ENCODE peak calls at places on chromosomes 3 and 15, in nine cellular contexts. R is fibroblast of lung, S is HCT116, K is OCI-LY7, Q is mammary epithelial cell, J is neuronal stem cell, C is PC-9, U is osteoblast, O is IMR-90. E is an unnamed sample.
A peak's percentile ranks its signal among the peaks of the same experiment; 100 is the strongest.

GRCh38 chr15:29090617-29091466 is 178.8 kb downstream of the NSMCE3 start:
- DNase-seq in Q (no peak), S (peak; percentile 12), U (no peak), J (no peak), K (peak; percentile 43), O (peak; percentile 11), R (no peak), C (peak; percentile 5), E (peak; percentile 77)

GRCh38 chr15:72034351-72034750 is 83.6 kb downstream of the MYO9A start:
- DNase-seq in K (no peak), J (no peak), Q (no peak), O (peak; percentile 73), S (no peak), C (no peak), R (no peak), U (no peak), E (no peak)

GRCh38 chr3:192467230-192468186 is 259.8 kb downstream of the FGF12 start:
- DNase-seq in J (peak; percentile 77), K (peak; percentile 69), Q (peak; percentile 47), C (peak; percentile 63), U (no peak), S (peak; percentile 37), O (peak; percentile 34), R (peak; percentile 31), E (peak; percentile 87)

GRCh38 chr15:31434418-31435255 is 108.0 kb downstream of the KLF13 start:
- DNase-seq in R (peak; percentile 90), K (peak; percentile 71), J (no peak), S (no peak), O (peak; percentile 93), U (peak; percentile 99), Q (peak; percentile 53), C (no peak), E (peak; percentile 66)

GRCh38 chr3:59444676-59445075 is 394.9 kb upstream of the CFAP20DC start:
- DNase-seq in S (no peak), Q (no peak), J (no peak), C (no peak), O (no peak), U (no peak), K (no peak), R (no peak), E (no peak)

GRCh38 chr3:49937081-49937480 is 2.9 kb upstream of the RBM6 start:
- DNase-seq in K (no peak), R (no peak), J (no peak), Q (no peak), O (no peak), S (no peak), C (no peak), U (no peak), E (no peak)

GRCh38 chr15:100338971-100339444 is 2.8 kb downstream of the ADAMTS17 start:
- DNase-seq in K (peak; percentile 62), C (peak; percentile 69), U (peak; percentile 87), R (peak; percentile 79), O (peak; percentile 24), Q (peak; percentile 70), J (peak; percentile 53), S (peak; percentile 37), E (peak; percentile 83)

GRCh38 chr15:67548862-67549651 is 6.6 kb downstream of the MAP2K5 start:
- DNase-seq in R (peak; percentile 15), O (no peak), Q (no peak), C (no peak), U (peak; percentile 70), J (peak; percentile 63), K (peak; percentile 44), S (no peak), E (peak; percentile 92)

GRCh38 chr3:72728958-72729467 is 119.2 kb downstream of the SHQ1 start:
- DNase-seq in Q (no peak), C (peak; percentile 75), O (no peak), R (no peak), K (no peak), U (no peak), J (no peak), S (no peak), E (no peak)

GRCh38 chr3:122356402-122356801 is 26.6 kb downstream of the MIX23 start:
- DNase-seq in Q (peak; percentile 72), R (peak; percentile 30), S (peak; percentile 34), K (peak; percentile 11), U (no peak), J (peak; percentile 6), C (peak; percentile 55), O (peak; percentile 54), E (peak; percentile 48)

GRCh38 chr3:43001094-43001553 is 22.0 kb downstream of the GASK1A start:
- DNase-seq in R (peak; percentile 88), Q (peak; percentile 16), J (no peak), K (no peak), C (no peak), O (peak; percentile 85), S (no peak), U (peak; percentile 84), E (no peak)

GRCh38 chr3:114259566-114259965 is 22.2 kb upstream of the ZNF80 start:
- DNase-seq in U (no peak), S (no peak), J (no peak), K (no peak), R (no peak), C (no peak), Q (no peak), O (no peak), E (no peak)

GRCh38 chr3:5428607-5429516 is 241.4 kb downstream of the EDEM1 start:
- DNase-seq in R (peak; percentile 57), S (no peak), Q (no peak), K (no peak), J (no peak), U (peak; percentile 26), O (no peak), C (no peak), E (peak; percentile 92)

GRCh38 chr3:65831733-65832425 is 206.8 kb downstream of the MAGI1 start:
- DNase-seq in U (no peak), J (no peak), R (peak; percentile 96), C (no peak), Q (peak; percentile 56), K (no peak), O (peak; percentile 40), S (no peak), E (no peak)

GRCh38 chr15:68730491-68731317 is 90.0 kb downstream of the ANP32A start:
- DNase-seq in J (peak; percentile 27), O (peak; percentile 51), S (peak; percentile 52), R (peak; percentile 42), U (peak; percentile 72), Q (peak; percentile 21), C (peak; percentile 21), K (peak; percentile 71), E (peak; percentile 79)

GRCh38 chr3:193822492-193823220 is 229.6 kb downstream of the OPA1 start:
- DNase-seq in C (no peak), Q (no peak), R (peak; percentile 96), J (no peak), O (no peak), U (no peak), K (no peak), S (no peak), E (no peak)

GRCh38 chr15:66147440-66147839 is 106.1 kb downstream of the MEGF11 start:
- DNase-seq in R (no peak), Q (no peak), J (no peak), K (no peak), O (no peak), U (no peak), C (no peak), S (no peak), E (no peak)

GRCh38 chr3:142953443-142953842 is 10.0 kb downstream of the PAQR9 start:
- DNase-seq in O (no peak), S (no peak), J (no peak), Q (no peak), C (no peak), K (no peak), R (no peak), U (no peak), E (no peak)
- H2AFZ ChIP-seq in O (no peak overlapping the region), S (no peak overlapping the region), J (no peak overlapping the region), Q (no peak overlapping the region), C (no peak overlapping the region), K (no peak overlapping the region), R (no peak overlapping the region), U (no peak overlapping the region), E (no peak overlapping the region)

DNA sequence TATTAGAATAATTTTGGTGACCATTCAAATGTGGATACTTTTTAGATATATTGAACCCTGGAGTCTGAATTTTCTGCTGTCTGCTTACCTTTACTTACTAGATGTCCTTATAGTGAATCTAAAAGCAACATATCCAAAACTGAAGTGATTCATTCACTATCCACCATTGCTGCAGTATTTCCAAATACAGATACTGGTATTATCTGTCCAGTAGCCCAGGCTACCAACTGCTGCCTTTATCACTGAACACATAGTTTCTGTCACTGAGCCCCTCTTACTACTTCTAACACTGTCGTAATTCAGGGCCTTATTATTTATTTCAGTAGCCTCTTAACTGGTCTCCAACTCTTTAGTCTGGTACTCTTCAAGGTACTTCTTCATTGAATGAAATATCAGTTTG is 49.2 kb downstream of the SLMAP start:
- DNase-seq in K (no peak), J (no peak), R (no peak), C (no peak), O (no peak), Q (no peak), S (no peak), U (no peak), E (no peak)
- H3K4me1 ChIP-seq in K (peaks cover 14% of the 10 kb centered on the region), J (no peaks in the 10 kb centered on the region), R (peaks cover 5% of the 10 kb centered on the region), C (peaks cover 57% of the 10 kb centered on the region), O (no peaks in the 10 kb centered on the region), Q (peaks cover 40% of the 10 kb centered on the region), S (peaks cover 49% of the 10 kb centered on the region), U (peaks cover 19% of the 10 kb centered on the region), E (no peaks in the 10 kb centered on the region)

DNA sequence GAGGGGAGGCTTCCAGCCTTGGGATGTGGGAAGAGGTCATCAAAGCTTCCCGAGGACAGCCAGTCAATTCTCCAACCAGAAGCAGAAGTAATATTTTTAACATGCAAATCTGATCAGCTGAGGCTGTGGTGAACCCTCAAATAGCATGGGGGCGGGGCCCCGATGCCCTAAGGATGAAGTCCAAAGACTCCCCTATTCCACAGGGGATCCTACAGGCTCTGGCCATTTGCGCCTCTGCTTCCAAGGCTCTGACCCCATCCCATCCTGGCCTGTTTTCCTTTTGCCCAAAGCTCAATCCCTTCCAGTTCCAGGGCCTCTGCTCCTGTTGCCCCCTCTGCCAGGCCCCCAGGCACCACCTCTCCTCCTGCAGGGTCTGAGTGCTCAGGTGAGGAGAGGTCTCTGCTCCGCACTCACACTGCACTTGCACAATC is 6.7 kb upstream of the CSK start:
- DNase-seq in J (no peak), O (no peak), U (peak; percentile 67), K (peak; percentile 66), R (no peak), C (no peak), Q (no peak), S (no peak), E (peak; percentile 89)
- H3K4me3 ChIP-seq in J (no peak overlapping the region), O (no peak overlapping the region), U (no peak overlapping the region), K (peak overlapping the region; percentile 34), R (no peak overlapping the region), C (no peak overlapping the region), Q (no peak overlapping the region), S (no peak overlapping the region), E (peak overlapping the region; percentile 47)

DNA sequence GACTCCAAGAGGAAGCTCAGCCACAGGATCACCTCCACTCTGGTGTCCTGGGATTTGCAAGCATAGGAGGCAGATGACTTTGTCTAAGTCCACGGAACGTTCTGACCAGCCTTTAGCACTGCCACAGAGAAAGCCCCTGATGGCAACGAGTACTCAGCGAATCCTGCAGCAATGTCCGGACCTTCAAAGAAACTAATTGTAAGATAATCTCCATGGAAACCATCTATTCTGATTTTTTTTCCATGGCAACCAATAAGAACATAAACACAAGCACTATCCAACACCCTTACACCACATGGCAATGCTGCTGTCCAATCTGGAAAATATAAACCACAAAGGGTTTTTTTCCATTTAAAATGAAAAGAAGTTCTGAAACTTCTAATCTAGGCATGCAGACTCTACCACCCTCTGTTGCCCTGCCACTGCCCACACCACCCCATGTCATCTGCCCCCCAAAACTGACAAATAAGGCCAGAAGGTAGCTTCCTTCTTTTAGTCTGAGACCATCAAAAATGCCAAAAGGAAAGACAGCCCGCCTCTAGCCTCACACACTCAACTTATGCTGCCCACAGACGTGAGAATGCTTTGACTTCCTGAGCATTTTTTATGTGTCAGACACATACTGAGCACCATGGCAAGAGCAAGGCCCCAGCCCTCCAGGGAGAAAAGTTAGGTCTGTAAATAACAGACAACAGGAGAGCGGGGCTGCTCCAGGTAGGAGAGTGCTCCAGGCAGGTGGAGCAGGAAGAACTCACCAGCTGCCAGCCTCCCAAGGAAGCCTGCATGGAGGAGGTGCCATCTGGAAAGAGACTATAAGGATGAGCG is 44.5 kb downstream of the POC1A start:
- DNase-seq in R (peak; percentile 55), K (no peak), Q (no peak), C (no peak), O (peak; percentile 47), U (peak; percentile 55), S (no peak), J (no peak), E (no peak)
- H2AFZ ChIP-seq in R (no peak overlapping the region), K (no peak overlapping the region), Q (no peak overlapping the region), C (no peak overlapping the region), O (no peak overlapping the region), U (no peak overlapping the region), S (no peak overlapping the region), J (no peak overlapping the region), E (no peak overlapping the region)

E was measured in Karpas-422.